ENCODE peak calls at places on chromosomes 11 and 22, in nine cellular contexts. E, Y, R, M, J, N, G, K and B are unnamed samples.

GRCh38 chr11:67486481-67487195 is 3.8 kb downstream of the AIP start:
- DNase-seq in M (peak; percentile 60), R (no peak), K (no peak), N (no peak), E (no peak), G (no peak), Y (no peak), J (no peak), B (no peak)

GRCh38 chr11:74820763-74821162 is 72.1 kb downstream of the RNF169 start:
- DNase-seq in Y (peak; percentile 27), G (peak; percentile 8), E (no peak), K (no peak), N (no peak), M (no peak), R (no peak), J (no peak), B (no peak)

GRCh38 chr22:49196046-49196511 is 631.6 kb downstream of the BRD1 start:
- DNase-seq in N (no peak), E (no peak), R (peak; percentile 40), M (no peak), J (no peak), G (no peak), K (no peak), Y (no peak), B (peak; percentile 59)

GRCh38 chr11:122100222-122101080 is 15.6 kb downstream of the BLID start:
- DNase-seq in K (peak; percentile 36), Y (no peak), N (no peak), R (no peak), J (peak; percentile 88), E (peak; percentile 74), G (no peak), M (peak; percentile 15), B (no peak)

GRCh38 chr11:129911298-129911697 is 15.9 kb upstream of the NFRKB start:
- DNase-seq in E (no peak), G (no peak), J (no peak), M (no peak), Y (no peak), R (no peak), K (no peak), N (no peak), B (no peak)

GRCh38 chr22:31852691-31853370 is 91.5 kb upstream of the YWHAH start:
- DNase-seq in K (no peak), G (no peak), E (no peak), M (no peak), Y (no peak), R (no peak), J (no peak), N (no peak), B (no peak)

GRCh38 chr22:26845016-26845728 is 187.8 kb downstream of the MIAT start:
- DNase-seq in G (no peak), R (no peak), Y (no peak), E (no peak), N (no peak), J (no peak), K (no peak), M (no peak), B (no peak)

GRCh38 chr22:30860176-30861105 is 108.1 kb downstream of the MORC2 start:
- DNase-seq in M (no peak), R (peak; percentile 36), J (no peak), Y (no peak), K (no peak), E (no peak), N (peak; percentile 88), G (no peak), B (peak; percentile 56)

GRCh38 chr11:104995001-104995408 is 26.6 kb upstream of the CASP4 start:
- DNase-seq in E (no peak), K (no peak), G (peak; percentile 85), M (no peak), Y (no peak), R (no peak), N (no peak), J (no peak), B (no peak)

GRCh38 chr22:20015187-20015625 is 1.4 kb downstream of the ARVCF start:
- DNase-seq in E (no peak), G (no peak), Y (no peak), M (no peak), R (no peak), N (no peak), K (no peak), J (no peak), B (peak; percentile 62)

GRCh38 chr22:29369460-29369859 is 18.9 kb downstream of the AP1B1 start:
- DNase-seq in R (no peak), J (peak; percentile 89), M (peak; percentile 39), N (no peak), G (no peak), E (peak; percentile 67), K (no peak), Y (no peak), B (peak; percentile 76)

GRCh38 chr11:133835258-133836075 is 9.8 kb downstream of the SPATA19 start:
- DNase-seq in M (no peak), N (peak; percentile 84), J (no peak), G (peak; percentile 61), K (peak; percentile 35), R (no peak), Y (peak; percentile 41), E (peak; percentile 86), B (no peak)

GRCh38 chr11:47257178-47257517 is 648 bp upstream of the NR1H3 start:
- DNase-seq in K (no peak), M (no peak), E (no peak), J (no peak), N (no peak), G (no peak), Y (no peak), R (no peak), B (no peak)

GRCh38 chr11:47258317-47258902 is 614 bp downstream of the NR1H3 start:
- DNase-seq in G (no peak), K (no peak), J (no peak), M (no peak), N (no peak), E (no peak), Y (no peak), R (no peak), B (peak; percentile 22)

GRCh38 chr11:47256374-47256773 is 1.4 kb upstream of the NR1H3 start:
- DNase-seq in R (no peak), K (no peak), G (no peak), E (no peak), N (no peak), Y (no peak), J (no peak), M (no peak), B (peak; percentile 5)

GRCh38 chr11:47259178-47259977 is 1.6 kb downstream of the NR1H3 start:
- DNase-seq in N (no peak), M (peak; percentile 83), K (peak; percentile 31), E (peak; percentile 87), R (no peak), G (peak; percentile 46), J (no peak), Y (no peak), B (peak; percentile 75)

DNA sequence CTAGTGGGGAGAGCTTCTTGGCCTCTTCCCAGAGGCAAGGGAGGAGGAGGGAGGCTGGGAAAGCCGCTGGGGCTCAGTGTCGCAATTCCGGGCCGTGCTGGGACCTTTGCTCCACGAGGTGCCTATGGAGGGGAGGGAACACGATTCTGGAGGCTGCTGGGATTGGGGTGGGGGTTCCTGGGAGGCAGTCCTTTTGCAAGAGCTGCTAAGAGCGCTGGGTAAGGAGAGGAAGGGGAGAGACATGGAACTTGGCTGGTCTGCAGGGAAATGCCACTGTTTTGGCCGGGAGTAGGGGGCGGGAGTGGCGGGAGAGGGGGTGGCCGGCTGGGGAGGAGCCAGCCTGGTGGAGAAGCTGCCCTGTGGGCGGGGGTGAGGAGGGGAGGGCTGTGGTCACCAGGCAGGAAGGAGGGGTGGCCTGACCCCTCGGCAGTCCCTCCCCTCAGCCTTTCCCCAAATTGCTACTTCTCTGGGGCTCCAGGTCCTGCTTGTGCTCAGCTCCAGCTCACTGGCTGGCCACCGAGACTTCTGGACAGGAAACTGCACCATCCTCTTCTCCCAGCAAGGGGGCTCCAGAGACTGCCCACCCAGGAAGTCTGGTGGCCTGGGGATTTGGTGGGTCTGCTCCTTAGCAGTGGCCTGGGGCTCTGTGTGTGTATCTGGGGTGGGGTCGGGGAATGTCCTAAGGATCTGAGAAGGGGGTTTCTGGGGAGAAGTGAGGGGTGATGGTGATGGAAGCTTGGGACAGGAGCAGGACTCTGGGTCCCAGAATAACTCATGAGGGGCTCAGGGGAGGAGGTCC is at the start of gene NR1H3:
- DNase-seq in K (peak; percentile 25), Y (no peak), R (peak; percentile 71), M (peak; percentile 82), N (no peak), G (peak; percentile 77), E (peak; percentile 84), J (peak; percentile 95), B (peak; percentile 85)
- TF ChIP-seq POLR2AphosphoS5 in K (peak; percentile 9), Y (no peak), R (peak; percentile 82), M (no peak), N (peak; percentile 73), G (peak; percentile 81), E (peak; percentile 73), J (peak; percentile 18), B (peak; percentile 61)

DNA sequence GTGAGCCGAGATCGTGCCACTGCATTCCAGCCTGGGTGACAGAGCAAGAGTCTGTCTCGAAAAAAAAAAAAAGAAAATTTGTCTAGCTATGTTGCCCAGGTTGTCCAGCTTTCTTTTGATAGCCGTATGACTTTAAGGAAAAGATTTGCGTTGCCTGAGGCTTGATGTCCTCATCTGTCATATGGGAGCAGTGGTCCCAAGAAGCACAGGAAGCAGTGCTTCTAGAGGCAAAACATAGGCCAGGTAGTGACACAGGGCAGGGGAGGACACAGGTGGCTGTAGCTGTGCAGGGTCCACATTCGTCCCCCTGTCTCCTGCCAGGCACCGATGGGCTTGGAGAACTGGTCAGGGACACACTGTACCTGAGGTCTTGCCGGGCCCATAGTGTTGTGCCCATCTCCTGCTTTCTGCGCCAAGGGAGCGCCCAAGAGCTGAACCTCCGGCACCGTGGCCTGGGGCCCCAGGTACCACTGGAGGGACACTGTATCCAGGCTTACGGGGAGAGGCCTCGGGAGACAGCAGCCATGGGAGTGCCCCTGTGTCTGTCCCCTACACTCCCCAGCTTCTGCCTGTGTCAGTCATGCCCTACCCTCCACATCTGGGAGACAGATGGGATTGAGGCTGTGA is 1.4 kb downstream of the LRRC74B start:
- DNase-seq in K (no peak), N (no peak), Y (no peak), J (no peak), E (no peak), R (no peak), M (no peak), G (no peak), B (peak; percentile 41)
- H3K4me3 ChIP-seq in K (no peak overlapping the region), N (no peak overlapping the region), Y (no peak overlapping the region), J (no peak overlapping the region), E (no peak overlapping the region), R (no peak overlapping the region), M (no peak overlapping the region), G (no peak overlapping the region), B (no peak overlapping the region)

GRCh38 chr11:124071622-124071948 is 30.5 kb upstream of the OR10G7 start:
- DNase-seq in Y (no peak), G (no peak), N (no peak), K (no peak), R (no peak), M (no peak), J (no peak), E (peak; percentile 15), B (no peak)
- TF ChIP-seq CTCF in Y (peak; percentile 74), G (no peak), N (no peak), K (no peak), R (no peak), M (no peak), J (peak; percentile 5), E (no peak), B (no peak)

DNA sequence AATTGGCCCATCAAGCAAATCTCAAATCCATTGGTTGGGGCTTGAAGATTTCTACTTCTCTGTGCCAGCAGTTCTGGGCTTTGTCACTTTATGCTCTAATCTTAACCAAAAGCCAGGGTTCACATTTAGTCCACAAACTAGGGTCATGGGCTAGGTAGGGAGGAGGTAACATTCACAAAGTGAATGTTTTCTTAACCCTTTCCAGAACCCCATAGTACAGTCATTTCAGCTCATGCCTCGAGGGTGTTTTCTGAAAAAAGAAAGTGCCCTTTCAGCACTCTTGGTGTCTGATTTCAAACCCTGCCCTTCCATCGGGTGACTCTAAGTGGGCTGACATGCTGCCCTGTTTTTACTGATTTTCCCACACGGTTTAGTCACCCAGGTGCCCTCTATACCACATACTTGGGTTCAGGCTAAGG is 2.6 kb downstream of the POU2AF1 start:
- DNase-seq in J (no peak), K (no peak), M (no peak), G (no peak), R (no peak), N (no peak), E (no peak), Y (no peak), B (no peak)
- TF ChIP-seq POLR2AphosphoS5 in J (no peak), K (no peak), M (no peak), G (no peak), R (no peak), N (no peak), E (no peak), Y (no peak), B (no peak)